ENCODE peak calls at places on chromosomes 16 and 17, in ten cellular contexts. S is fibroblast of lung, P is HFFc6, W is left cardiac atrium, Q is bronchial epithelial cell, J is NCI-H1105 treated with DMSO at 0.1 percent for 48 hours, E is NCI-H2171 treated with DMSO at 0.1 percent for 48 hours, O is sciatic nerve, K is brain microvascular endothelial cell, F is lower leg skin. C is an unnamed sample.

GRCh38 chr17:61504697-61505096 is 52.5 kb downstream of the TBX4 start:
- DNase-seq in S (peak; percentile 89), P (peak; percentile 89), W (no peak), Q (peak; percentile 22), J (no peak), E (no peak), O (no peak), K (peak; percentile 81), F (no peak), C (peak; percentile 72)

GRCh38 chr16:75402821-75403475 is 30.4 kb downstream of the CFDP1 start:
- DNase-seq in S (peak; percentile 62), P (peak; percentile 35), W (no peak), Q (peak; percentile 60), J (peak; percentile 29), E (peak; percentile 68), O (no peak), K (peak; percentile 48), F (no peak), C (peak; percentile 72)

GRCh38 chr16:75593825-75594820 is 27.9 kb downstream of the GABARAPL2 start:
- DNase-seq in S (peak; percentile 9), P (peak; percentile 50), W (no peak), Q (peak; percentile 89), J (no peak), E (peak; percentile 77), O (no peak), K (peak; percentile 49), F (no peak), C (peak; percentile 46)

GRCh38 chr17:64622931-64623654 is 39.0 kb downstream of the SMURF2 start:
- DNase-seq in S (peak; percentile 73), P (peak; percentile 89), W (no peak), Q (peak; percentile 97), J (no peak), E (no peak), O (no peak), K (peak; percentile 71), F (no peak), C (peak; percentile 86)

GRCh38 chr17:83007504-83008475 is 71.6 kb upstream of the METRNL start:
- DNase-seq in S (no peak), P (no peak), W (no peak), Q (no peak), J (peak; percentile 29), E (no peak), O (no peak), K (no peak), F (peak; percentile 7), C (no peak)

GRCh38 chr16:11052080-11052808 is 107.9 kb downstream of the CLEC16A start:
- DNase-seq in S (peak; percentile 18), P (no peak), W (no peak), Q (peak; percentile 63), J (no peak), E (no peak), O (no peak), K (no peak), F (no peak), C (no peak)

GRCh38 chr16:29819506-29819905 is 756 bp upstream of the MVP start:
- DNase-seq in S (no peak), P (no peak), W (no peak), Q (no peak), J (no peak), E (no peak), O (no peak), K (no peak), F (no peak), C (no peak)

GRCh38 chr16:67713647-67714273 is 5.4 kb downstream of the GFOD2 start:
- DNase-seq in S (no peak), P (no peak), W (no peak), Q (no peak), J (no peak), E (no peak), O (no peak), K (no peak), F (no peak), C (no peak)

GRCh38 chr17:82215972-82216300 is 3.3 kb upstream of the CCDC57 start:
- DNase-seq in S (no peak), P (no peak), W (no peak), Q (no peak), J (no peak), E (no peak), O (no peak), K (no peak), F (no peak), C (no peak)

GRCh38 chr17:70168044-70168978 is 1.0 kb upstream of the KCNJ2 start:
- DNase-seq in S (peak; percentile 80), P (no peak), W (peak; percentile 58), Q (peak; percentile 74), J (no peak), E (peak; percentile 74), O (peak; percentile 79), K (peak; percentile 48), F (peak; percentile 65), C (peak; percentile 68)

GRCh38 chr17:9273334-9274118 is 252.2 kb downstream of the NTN1 start:
- DNase-seq in S (peak; percentile 59), P (no peak), W (peak; percentile 40), Q (no peak), J (no peak), E (no peak), O (peak; percentile 65), K (no peak), F (no peak), C (peak; percentile 69)

GRCh38 chr17:31663576-31663975 is 195.5 kb downstream of the COPRS start:
- DNase-seq in S (peak; percentile 55), P (no peak), W (no peak), Q (no peak), J (no peak), E (no peak), O (no peak), K (no peak), F (no peak), C (peak; percentile 39)

GRCh38 chr17:7296189-7296861 is 1.9 kb upstream of the YBX2 start:
- DNase-seq in S (peak; percentile 76), P (peak; percentile 65), W (peak; percentile 88), Q (peak; percentile 42), J (peak; percentile 74), E (peak; percentile 69), O (peak; percentile 89), K (peak; percentile 47), F (peak; percentile 69), C (peak; percentile 82)

GRCh38 chr17:44331249-44331760 is 6.7 kb upstream of the SLC25A39 start:
- DNase-seq in S (peak; percentile 72), P (peak; percentile 59), W (no peak), Q (peak; percentile 60), J (peak; percentile 68), E (peak; percentile 58), O (no peak), K (peak; percentile 60), F (peak; percentile 79), C (peak; percentile 80)

GRCh38 chr16:87877942-87878507 is 8.7 kb upstream of the SLC7A5 start:
- DNase-seq in S (no peak), P (no peak), W (no peak), Q (no peak), J (no peak), E (no peak), O (no peak), K (no peak), F (no peak), C (no peak)

GRCh38 chr17:57440522-57441269 is 184.4 kb downstream of the MSI2 start:
- DNase-seq in S (peak; percentile 85), P (peak; percentile 66), W (peak; percentile 87), Q (peak; percentile 76), J (peak; percentile 37), E (peak; percentile 33), O (peak; percentile 72), K (peak; percentile 94), F (peak; percentile 55), C (peak; percentile 92)

GRCh38 chr16:87006021-87006420 is 311.2 kb downstream of the C16orf95 start:
- DNase-seq in S (no peak), P (no peak), W (no peak), Q (no peak), J (no peak), E (no peak), O (no peak), K (no peak), F (no peak), C (no peak)

GRCh38 chr17:40993856-40994255 is at the start of gene KRTAP3-3:
- DNase-seq in S (no peak), P (no peak), W (no peak), Q (no peak), J (peak; percentile 98), E (no peak), O (no peak), K (no peak), F (no peak), C (no peak)

GRCh38 chr16:22739077-22739476 is 74.9 kb upstream of the HS3ST2 start:
- DNase-seq in S (no peak), P (no peak), W (no peak), Q (no peak), J (no peak), E (no peak), O (no peak), K (no peak), F (no peak), C (no peak)

GRCh38 chr17:17401271-17401781 is 75.5 kb upstream of the MED9 start:
- DNase-seq in S (no peak), P (no peak), W (no peak), Q (no peak), J (no peak), E (no peak), O (no peak), K (no peak), F (no peak), C (no peak)

GRCh38 chr16:86889974-86890373 is 311.6 kb downstream of the FOXL1 start:
- DNase-seq in S (no peak), P (no peak), W (no peak), Q (no peak), J (no peak), E (no peak), O (no peak), K (no peak), F (no peak), C (no peak)

GRCh38 chr17:75810216-75810615 is 25.6 kb downstream of the UNK start:
- DNase-seq in S (no peak), P (no peak), W (no peak), Q (no peak), J (no peak), E (no peak), O (no peak), K (no peak), F (peak; percentile 55), C (no peak)

GRCh38 chr16:86508028-86508946 is 2.0 kb upstream of the FOXF1 start:
- DNase-seq in S (peak; percentile 53), P (no peak), W (no peak), Q (no peak), J (no peak), E (no peak), O (no peak), K (no peak), F (no peak), C (peak; percentile 25)

GRCh38 chr17:79871131-79871530 is 31.9 kb upstream of the CBX4 start:
- DNase-seq in S (no peak), P (no peak), W (no peak), Q (no peak), J (no peak), E (no peak), O (no peak), K (no peak), F (no peak), C (no peak)

GRCh38 chr17:77872199-77872598 is 86.3 kb upstream of the TNRC6C start:
- DNase-seq in S (no peak), P (no peak), W (no peak), Q (no peak), J (no peak), E (no peak), O (no peak), K (no peak), F (no peak), C (no peak)

GRCh38 chr17:72219136-72219823 is 98.5 kb downstream of the SOX9 start:
- DNase-seq in S (no peak), P (no peak), W (no peak), Q (no peak), J (no peak), E (no peak), O (no peak), K (no peak), F (no peak), C (no peak)

GRCh38 chr17:51045616-51046526 is 74.8 kb downstream of the SPAG9 start:
- DNase-seq in S (peak; percentile 11), P (no peak), W (no peak), Q (no peak), J (no peak), E (peak; percentile 36), O (no peak), K (no peak), F (no peak), C (peak; percentile 44)

GRCh38 chr16:24255446-24256352 is at the start of gene CACNG3:
- DNase-seq in S (peak; percentile 25), P (no peak), W (peak; percentile 53), Q (no peak), J (no peak), E (no peak), O (peak; percentile 56), K (peak; percentile 11), F (peak; percentile 16), C (peak; percentile 23)

C was measured in fibroblast of pulmonary artery.